ENCODE peak calls at places on chromosomes 13 and 19, in eight cellular contexts. T is activated naive CD8-positive, alpha-beta T cell treated with anti-CD3 and anti-CD28 coated beads, Interleukin-2, amount 50 U/mL, for 16 hours; H is stimulated activated CD4-positive, alpha-beta T cell treated with anti-CD3 and anti-CD28 coated beads, Interleukin-2, amount 100 ng/mL, for 48 hours; S is activated CD4-positive, alpha-beta T cell treated with anti-CD3 and anti-CD28 coated beads for 24 hours; P is activated CD4-positive, CD25-positive, alpha-beta regulatory T cell; Z is left ventricle myocardium inferior; U is Peyer's patch; Y is COLO829. O is an unnamed sample.

GRCh38 chr13:46551410-46552301 is 1.3 kb upstream of the LRCH1 start:
- DNase-seq in Z (peak; percentile 86), T (peak; percentile 15), H (peak; percentile 59), Y (peak; percentile 66), S (peak; percentile 58), U (peak; percentile 94), P (peak; percentile 8), O (no peak)

GRCh38 chr19:1259206-1259872 is 9.8 kb upstream of the CIRBP start:
- DNase-seq in T (no peak), H (peak; percentile 57), S (no peak), U (peak; percentile 94), Y (no peak), P (peak; percentile 64), Z (peak; percentile 85), O (peak; percentile 81)

GRCh38 chr19:38849746-38850230 is at the start of gene HNRNPL:
- DNase-seq in Y (no peak), P (peak; percentile 100), S (no peak), T (no peak), Z (no peak), H (peak; percentile 98), U (no peak), O (peak; percentile 91)

GRCh38 chr13:51945149-51945548 is 66.1 kb downstream of the ATP7B start:
- DNase-seq in T (no peak), U (no peak), S (no peak), P (no peak), H (no peak), Z (no peak), Y (no peak), O (peak; percentile 27)

GRCh38 chr19:45114116-45114515 is 21.1 kb downstream of the PPP1R37 start:
- DNase-seq in Z (no peak), T (no peak), U (no peak), P (no peak), H (no peak), S (no peak), Y (no peak), O (no peak)

GRCh38 chr19:40567750-40568494 is 8.8 kb upstream of the SHKBP1 start:
- DNase-seq in T (no peak), H (no peak), Y (no peak), Z (no peak), S (no peak), U (no peak), P (no peak), O (no peak)

GRCh38 chr19:3745363-3746045 is 16.0 kb downstream of the APBA3 start:
- DNase-seq in U (no peak), S (no peak), T (no peak), Z (no peak), H (no peak), P (no peak), Y (no peak), O (no peak)

GRCh38 chr13:71866173-71867091 is 572 bp downstream of the DACH1 start:
- DNase-seq in Y (no peak), U (peak; percentile 53), T (no peak), H (no peak), Z (peak; percentile 31), S (no peak), P (no peak), O (peak; percentile 13)

GRCh38 chr13:42401376-42401775 is 129.4 kb downstream of the AKAP11 start:
- DNase-seq in T (no peak), S (no peak), P (no peak), Z (no peak), Y (no peak), H (no peak), U (no peak), O (no peak)

GRCh38 chr19:14089412-14089661 is 1.2 kb downstream of the SAMD1 start:
- DNase-seq in Y (no peak), P (no peak), T (no peak), S (no peak), U (no peak), H (no peak), Z (no peak), O (no peak)

GRCh38 chr13:26112843-26113242 is 61.0 kb upstream of the SHISA2 start:
- DNase-seq in T (no peak), H (no peak), P (no peak), Z (no peak), S (no peak), U (no peak), Y (no peak), O (no peak)

GRCh38 chr19:51025809-51026553 is 435 bp downstream of the KLK11 start:
- DNase-seq in S (no peak), H (no peak), Y (no peak), P (no peak), T (no peak), U (no peak), Z (no peak), O (no peak)

GRCh38 chr19:41936416-41936850 is 8.2 kb upstream of the ERFL start:
- DNase-seq in P (no peak), T (no peak), H (no peak), U (no peak), Y (no peak), S (no peak), Z (no peak), O (no peak)

GRCh38 chr19:7865262-7865911 is 8.8 kb downstream of the PRR36 start:
- DNase-seq in S (no peak), Z (no peak), P (no peak), Y (no peak), H (no peak), U (no peak), T (no peak), O (peak; percentile 22)

GRCh38 chr19:45467115-45467455 is 711 bp upstream of the FOSB start:
- DNase-seq in P (no peak), Y (no peak), S (no peak), H (no peak), T (no peak), Z (no peak), U (no peak), O (no peak)

GRCh38 chr13:50838031-50838430 is 5.5 kb downstream of the DLEU7 start:
- DNase-seq in Z (no peak), S (no peak), H (no peak), Y (no peak), U (no peak), T (no peak), P (no peak), O (no peak)

GRCh38 chr19:16978156-16978555 is 48.5 kb downstream of the CPAMD8 start:
- DNase-seq in S (no peak), H (no peak), T (no peak), U (peak; percentile 18), P (no peak), Z (no peak), Y (no peak), O (no peak)

GRCh38 chr19:54218259-54218658 is 4.5 kb downstream of the LILRB3 start:
- DNase-seq in S (no peak), T (no peak), Y (no peak), U (peak; percentile 40), H (no peak), Z (no peak), P (no peak), O (no peak)

GRCh38 chr19:20999731-21000352 is 20.6 kb upstream of the ZNF430 start:
- DNase-seq in Y (no peak), P (peak; percentile 67), Z (peak; percentile 85), U (peak; percentile 91), S (peak; percentile 77), T (peak; percentile 81), H (peak; percentile 75), O (peak; percentile 31)

GRCh38 chr13:107069107-107069776 is 501.3 kb upstream of the ARGLU1 start:
- DNase-seq in T (no peak), U (no peak), P (no peak), H (no peak), Y (no peak), S (no peak), Z (no peak), O (no peak)

GRCh38 chr13:99129951-99130350 is 70.7 kb upstream of the UBAC2 start:
- DNase-seq in S (no peak), H (no peak), Z (no peak), T (no peak), P (no peak), Y (no peak), U (no peak), O (no peak)

GRCh38 chr13:101111894-101112293 is 304.4 kb downstream of the NALCN start:
- DNase-seq in T (no peak), P (no peak), Z (no peak), H (no peak), S (no peak), Y (no peak), U (no peak), O (no peak)

GRCh38 chr13:39493966-39494365 is 109.0 kb downstream of the LHFPL6 start:
- DNase-seq in U (no peak), Y (no peak), S (no peak), H (no peak), P (no peak), T (no peak), Z (no peak), O (no peak)

GRCh38 chr19:4456566-4456842 is 1.1 kb downstream of the UBXN6 start:
- DNase-seq in U (no peak), T (no peak), H (no peak), Z (no peak), Y (peak; percentile 54), S (no peak), P (no peak), O (peak; percentile 26)

GRCh38 chr13:66237411-66238062 is 992.6 kb downstream of the PCDH9 start:
- DNase-seq in P (no peak), S (no peak), Y (no peak), Z (no peak), H (no peak), T (no peak), U (no peak), O (no peak)

GRCh38 chr13:26816876-26817275 is 56.3 kb upstream of the GPR12 start:
- DNase-seq in U (no peak), Z (no peak), S (no peak), H (no peak), Y (no peak), P (no peak), T (no peak), O (no peak)

GRCh38 chr13:29359181-29359580 is 236.3 kb downstream of the SLC7A1 start:
- DNase-seq in Y (no peak), P (no peak), T (no peak), H (no peak), U (no peak), Z (no peak), S (no peak), O (no peak)

GRCh38 chr13:64925284-64925683 is 2304.9 kb downstream of the PCDH9 start:
- DNase-seq in S (no peak), Z (no peak), H (no peak), U (no peak), P (no peak), T (no peak), Y (no peak), O (no peak)

GRCh38 chr13:102799544-102800144 is 725 bp downstream of the BIVM start:
- DNase-seq in P (no peak), U (no peak), Z (no peak), T (no peak), H (peak; percentile 13), S (no peak), Y (no peak), O (peak; percentile 23)

GRCh38 chr19:45473366-45474190 is 5.8 kb downstream of the FOSB start:
- DNase-seq in P (no peak), H (no peak), Y (no peak), T (no peak), U (no peak), S (no peak), Z (no peak), O (no peak)

GRCh38 chr19:39492225-39492624 is 6.5 kb upstream of the DLL3 start:
- DNase-seq in S (no peak), Y (no peak), H (no peak), U (no peak), T (no peak), P (no peak), Z (no peak), O (no peak)

GRCh38 chr13:28421674-28422410 is 73.1 kb downstream of the FLT1 start:
- DNase-seq in P (no peak), T (no peak), Y (no peak), S (no peak), U (no peak), H (no peak), Z (no peak), O (no peak)

GRCh38 chr13:30413842-30414241 is 8.5 kb upstream of the UBE2L5 start:
- DNase-seq in P (no peak), U (no peak), Z (no peak), S (no peak), H (no peak), T (no peak), Y (no peak), O (no peak)

GRCh38 chr13:94666065-94666464 is 46.3 kb downstream of the SOX21 start:
- DNase-seq in S (no peak), P (no peak), H (no peak), Z (no peak), T (no peak), U (no peak), Y (no peak), O (no peak)